ENCODE peak calls at places on chromosomes 12 and 14, in four cellular contexts. One of them, this sample, is unnamed.

GRCh38 chr14:22570132-22570949 is 18.7 kb downstream of the DAD1 start:
- DNase-seq in suprapubic skin: peak; percentile 81
- DNase-seq in K562: peak; percentile 89
- DNase-seq in Panc1: peak; percentile 59
- DNase-seq in this sample: no peak

GRCh38 chr12:41286426-41286825 is 98.3 kb downstream of the PDZRN4 start:
- DNase-seq in Panc1: no peak
- DNase-seq in K562: no peak
- DNase-seq in suprapubic skin: no peak
- DNase-seq in this sample: no peak

GRCh38 chr14:33432407-33433023 is 493.8 kb downstream of the NPAS3 start:
- DNase-seq in suprapubic skin: no peak
- DNase-seq in K562: peak; percentile 12
- DNase-seq in Panc1: no peak
- DNase-seq in this sample: no peak

GRCh38 chr12:57616383-57617101 is 5.3 kb downstream of the ARHGEF25 start:
- DNase-seq in Panc1: no peak
- DNase-seq in K562: no peak
- DNase-seq in suprapubic skin: no peak
- DNase-seq in this sample: no peak

GRCh38 chr12:80299219-80299618 is 144.8 kb upstream of the PTPRQ start:
- DNase-seq in suprapubic skin: no peak
- DNase-seq in Panc1: no peak
- DNase-seq in K562: no peak
- DNase-seq in this sample: no peak

GRCh38 chr14:27002179-27002578 is 404.3 kb upstream of the NOVA1 start:
- DNase-seq in Panc1: no peak
- DNase-seq in suprapubic skin: no peak
- DNase-seq in K562: no peak
- DNase-seq in this sample: no peak

GRCh38 chr12:51070004-51070403 is 13.4 kb downstream of the CSRNP2 start:
- DNase-seq in K562: peak; percentile 45
- DNase-seq in suprapubic skin: no peak
- DNase-seq in Panc1: no peak
- DNase-seq in this sample: no peak

GRCh38 chr14:49586673-49587460 is 687 bp upstream of the RPS29 start:
- DNase-seq in K562: peak; percentile 69
- DNase-seq in Panc1: peak; percentile 74
- DNase-seq in suprapubic skin: no peak
- DNase-seq in this sample: no peak

GRCh38 chr12:89051065-89051677 is 301.1 kb downstream of the DUSP6 start:
- DNase-seq in K562: peak; percentile 51
- DNase-seq in suprapubic skin: no peak
- DNase-seq in Panc1: peak; percentile 51
- DNase-seq in this sample: peak; percentile 34

GRCh38 chr14:103748539-103748867 is 32.9 kb downstream of the ZFYVE21 start:
- DNase-seq in K562: no peak
- DNase-seq in Panc1: no peak
- DNase-seq in suprapubic skin: peak; percentile 59
- DNase-seq in this sample: no peak

GRCh38 chr14:104931771-104932675 is 7.3 kb downstream of the PLD4 start:
- DNase-seq in Panc1: no peak
- DNase-seq in K562: no peak
- DNase-seq in suprapubic skin: peak; percentile 77
- DNase-seq in this sample: no peak

GRCh38 chr12:116606397-116606796 is 47.2 kb downstream of the MAP1LC3B2 start:
- DNase-seq in K562: no peak
- DNase-seq in Panc1: no peak
- DNase-seq in suprapubic skin: no peak
- DNase-seq in this sample: no peak

GRCh38 chr12:75922944-75923642 is 108.5 kb downstream of the PHLDA1 start:
- DNase-seq in Panc1: no peak
- DNase-seq in K562: no peak
- DNase-seq in suprapubic skin: no peak
- DNase-seq in this sample: no peak

GRCh38 chr14:63492391-63492790 is 50.8 kb downstream of the PPP2R5E start:
- DNase-seq in K562: no peak
- DNase-seq in Panc1: no peak
- DNase-seq in suprapubic skin: no peak
- DNase-seq in this sample: no peak

GRCh38 chr12:124480469-124481256 is 86.7 kb downstream of the NCOR2 start:
- DNase-seq in K562: peak; percentile 36
- DNase-seq in Panc1: no peak
- DNase-seq in suprapubic skin: no peak
- DNase-seq in this sample: no peak

GRCh38 chr14:81669308-81669707 is 135.7 kb upstream of the SEL1L start:
- DNase-seq in K562: no peak
- DNase-seq in Panc1: no peak
- DNase-seq in suprapubic skin: no peak
- DNase-seq in this sample: no peak

GRCh38 chr14:27845241-27845850 is 921.2 kb upstream of the FOXG1 start:
- DNase-seq in K562: peak; percentile 70
- DNase-seq in Panc1: no peak
- DNase-seq in suprapubic skin: no peak
- DNase-seq in this sample: no peak

GRCh38 chr14:89841855-89842254 is 112.7 kb downstream of the EFCAB11 start:
- DNase-seq in K562: no peak
- DNase-seq in suprapubic skin: no peak
- DNase-seq in Panc1: no peak
- DNase-seq in this sample: no peak

GRCh38 chr14:102588821-102589220 is 3.6 kb upstream of the RCOR1 start:
- DNase-seq in Panc1: no peak
- DNase-seq in suprapubic skin: no peak
- DNase-seq in K562: no peak
- DNase-seq in this sample: no peak

GRCh38 chr12:101086490-101086889 is 123.5 kb downstream of the SLC5A8 start:
- DNase-seq in Panc1: no peak
- DNase-seq in K562: no peak
- DNase-seq in suprapubic skin: no peak
- DNase-seq in this sample: no peak

GRCh38 chr12:79897617-79898016 is 37.3 kb downstream of the PPP1R12A start:
- DNase-seq in K562: no peak
- DNase-seq in Panc1: no peak
- DNase-seq in suprapubic skin: no peak
- DNase-seq in this sample: peak; percentile 73

GRCh38 chr12:94972795-94973194 is 30.7 kb downstream of the NDUFA12 start:
- DNase-seq in K562: no peak
- DNase-seq in Panc1: no peak
- DNase-seq in suprapubic skin: no peak
- DNase-seq in this sample: no peak

GRCh38 chr14:76786556-76786955 is 25.3 kb downstream of the VASH1 start:
- DNase-seq in K562: no peak
- DNase-seq in Panc1: no peak
- DNase-seq in suprapubic skin: no peak
- DNase-seq in this sample: no peak

GRCh38 chr12:77855548-77855947 is 24.9 kb downstream of the NAV3 start:
- DNase-seq in Panc1: no peak
- DNase-seq in K562: no peak
- DNase-seq in suprapubic skin: no peak
- DNase-seq in this sample: no peak

GRCh38 chr12:19489168-19489567 is 49.9 kb downstream of the AEBP2 start:
- DNase-seq in suprapubic skin: no peak
- DNase-seq in K562: no peak
- DNase-seq in Panc1: no peak
- DNase-seq in this sample: no peak

GRCh38 chr12:2084553-2085296 is 31.9 kb downstream of the CACNA1C start:
- DNase-seq in K562: no peak
- DNase-seq in Panc1: no peak
- DNase-seq in suprapubic skin: no peak
- DNase-seq in this sample: no peak

DNA sequence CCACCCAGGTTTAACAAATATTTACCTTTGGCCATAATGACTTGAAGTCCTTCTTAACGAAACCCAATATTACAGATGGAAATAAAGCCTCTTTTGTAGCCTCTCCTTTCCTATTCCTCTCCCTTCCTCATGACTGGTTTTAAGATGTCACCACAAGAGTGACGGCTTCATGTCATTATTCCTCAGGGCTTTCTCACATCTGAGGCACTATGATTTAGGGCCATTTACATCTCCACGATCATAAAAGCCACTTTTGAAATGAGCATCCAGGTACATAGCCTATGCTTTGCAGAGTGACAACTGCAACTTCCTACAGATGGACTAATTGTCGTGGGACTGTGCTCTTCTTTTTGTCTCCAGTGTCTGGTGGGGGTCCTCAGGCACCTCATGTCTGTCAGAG is 32.3 kb upstream of the DACT1 start:
- DNase-seq in Panc1: no peak
- DNase-seq in suprapubic skin: no peak
- DNase-seq in K562: no peak
- DNase-seq in this sample: no peak
- H3K4me3 ChIP-seq in Panc1: no peak overlapping the region
- H3K4me3 ChIP-seq in suprapubic skin: no peak overlapping the region
- H3K4me3 ChIP-seq in K562: no peak overlapping the region
- H3K4me3 ChIP-seq in this sample: no peak overlapping the region

GRCh38 chr12:54016478-54016964 is 7.7 kb downstream of the HOXC8 start:
- DNase-seq in suprapubic skin: no peak
- DNase-seq in Panc1: no peak
- DNase-seq in K562: no peak
- DNase-seq in this sample: no peak

GRCh38 chr12:54018608-54018984 is 9.6 kb upstream of the HOXC6 start:
- DNase-seq in Panc1: no peak
- DNase-seq in K562: peak; percentile 77
- DNase-seq in suprapubic skin: no peak
- DNase-seq in this sample: no peak

GRCh38 chr12:54017027-54017788 is 8.4 kb downstream of the HOXC8 start:
- DNase-seq in suprapubic skin: no peak
- DNase-seq in K562: peak; percentile 56
- DNase-seq in Panc1: no peak
- DNase-seq in this sample: no peak

GRCh38 chr12:54019111-54019811 is 9.0 kb upstream of the HOXC6 start:
- DNase-seq in Panc1: no peak
- DNase-seq in K562: no peak
- DNase-seq in suprapubic skin: no peak
- DNase-seq in this sample: no peak

GRCh38 chr12:54017845-54018607 is 9.2 kb downstream of the HOXC8 start:
- DNase-seq in suprapubic skin: peak; percentile 94
- DNase-seq in Panc1: peak; percentile 89
- DNase-seq in K562: peak; percentile 95
- DNase-seq in this sample: no peak
- H3K27ac ChIP-seq in suprapubic skin: peak overlapping the region; percentile 98
- H3K27ac ChIP-seq in Panc1: peak overlapping the region; percentile 94
- H3K27ac ChIP-seq in K562: peak overlapping the region; percentile 86
- H3K27ac ChIP-seq in this sample: no peak overlapping the region

GRCh38 chr12:65602579-65603295 is 221.5 kb upstream of the HMGA2 start:
- DNase-seq in suprapubic skin: peak; percentile 84
- DNase-seq in K562: peak; percentile 84
- DNase-seq in Panc1: peak; percentile 76
- DNase-seq in this sample: peak; percentile 87
- H3K4me3 ChIP-seq in suprapubic skin: peak overlapping the region; percentile 31
- H3K4me3 ChIP-seq in K562: peak overlapping the region; percentile 30
- H3K4me3 ChIP-seq in Panc1: peak overlapping the region; percentile 39
- H3K4me3 ChIP-seq in this sample: peak overlapping the region; percentile 59

DNA sequence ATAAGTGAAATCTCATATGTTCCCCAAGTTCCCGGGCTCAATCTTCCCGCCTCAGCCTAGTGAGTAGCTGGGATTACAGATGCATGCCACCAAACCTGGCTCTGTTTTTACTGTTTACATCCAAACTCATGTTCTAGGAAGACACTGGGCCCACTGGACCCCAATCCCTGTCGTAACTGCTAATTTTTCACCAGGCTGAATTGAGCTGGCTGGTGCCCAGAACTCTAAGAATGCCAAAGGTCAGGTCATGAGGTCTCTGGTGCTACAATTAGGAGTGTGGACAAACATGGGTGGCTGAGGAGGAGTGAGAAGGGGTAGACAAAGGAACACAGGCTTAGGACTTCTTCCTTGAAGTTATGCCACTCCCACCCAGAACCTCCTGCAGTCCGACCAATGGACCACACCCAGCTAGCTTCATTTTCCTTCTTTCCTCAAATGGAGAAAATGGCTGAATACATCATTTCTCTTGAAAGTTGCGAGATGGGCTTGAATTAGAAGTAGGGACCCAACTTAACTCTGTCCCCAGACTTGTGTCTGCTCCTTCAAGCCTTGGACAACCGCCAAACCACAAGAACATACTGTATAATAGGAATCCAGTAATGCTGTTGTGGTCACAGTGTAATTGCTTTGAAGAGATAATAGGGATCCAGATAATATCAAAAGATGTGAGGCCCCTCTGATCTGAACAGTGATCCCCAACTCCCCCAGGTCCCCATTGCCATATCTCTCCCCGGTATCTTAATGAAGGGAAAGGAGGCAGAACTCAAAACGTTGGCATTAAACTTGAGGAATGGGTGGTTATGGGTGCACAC is 8.7 kb upstream of the PLEKHH1 start:
- DNase-seq in suprapubic skin: no peak
- DNase-seq in Panc1: no peak
- DNase-seq in K562: peak; percentile 29
- DNase-seq in this sample: no peak
- H3K27ac ChIP-seq in suprapubic skin: no peak overlapping the region
- H3K27ac ChIP-seq in Panc1: no peak overlapping the region
- H3K27ac ChIP-seq in K562: no peak overlapping the region
- H3K27ac ChIP-seq in this sample: no peak overlapping the region

GRCh38 chr12:111638576-111638975 is 39.5 kb upstream of the ATXN2 start:
- DNase-seq in suprapubic skin: no peak
- DNase-seq in Panc1: no peak
- DNase-seq in K562: no peak
- DNase-seq in this sample: no peak

GRCh38 chr12:111640498-111640897 is 41.4 kb upstream of the ATXN2 start:
- DNase-seq in Panc1: no peak
- DNase-seq in suprapubic skin: no peak
- DNase-seq in K562: no peak
- DNase-seq in this sample: no peak

GRCh38 chr12:111635524-111635923 is 36.4 kb upstream of the ATXN2 start:
- DNase-seq in suprapubic skin: no peak
- DNase-seq in Panc1: no peak
- DNase-seq in K562: peak; percentile 83
- DNase-seq in this sample: no peak

GRCh38 chr12:111636209-111636928 is 37.3 kb upstream of the ATXN2 start:
- DNase-seq in Panc1: no peak
- DNase-seq in K562: peak; percentile 90
- DNase-seq in suprapubic skin: peak; percentile 85
- DNase-seq in this sample: no peak
- H3K4me3 ChIP-seq in Panc1: no peak overlapping the region
- H3K4me3 ChIP-seq in K562: peak overlapping the region; percentile 10
- H3K4me3 ChIP-seq in suprapubic skin: no peak overlapping the region
- H3K4me3 ChIP-seq in this sample: no peak overlapping the region

DNA sequence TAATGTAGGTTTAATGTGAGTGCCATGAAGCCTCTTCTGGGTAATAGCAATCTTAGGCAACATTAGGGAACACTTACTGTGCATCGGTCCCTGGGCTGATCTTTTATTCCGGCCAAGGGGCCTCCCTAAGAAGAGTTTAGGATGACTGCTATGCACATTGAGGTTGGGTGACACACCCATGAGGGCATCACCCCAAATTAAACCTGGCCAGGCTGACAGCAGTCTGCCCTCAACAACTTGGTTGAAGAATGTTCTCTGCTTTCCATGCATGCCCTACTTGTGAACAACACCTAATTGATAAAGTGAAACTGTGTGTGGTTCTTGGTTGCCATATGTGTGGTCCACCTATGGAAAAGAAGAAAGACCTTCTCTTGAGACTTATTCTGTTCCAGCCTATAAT is 1098.0 kb downstream of the BCL11B start:
- DNase-seq in Panc1: no peak
- DNase-seq in K562: no peak
- DNase-seq in suprapubic skin: no peak
- DNase-seq in this sample: no peak
- H3K27ac ChIP-seq in Panc1: no peak overlapping the region
- H3K27ac ChIP-seq in K562: no peak overlapping the region
- H3K27ac ChIP-seq in suprapubic skin: no peak overlapping the region
- H3K27ac ChIP-seq in this sample: no peak overlapping the region

This sample was measured in AG04450.